ENCODE peak calls at places on chromosomes 11 and 22, in five cellular contexts. R, O, F, J and W are unnamed samples.

GRCh38 chr11:125070699-125071254 is 7.7 kb downstream of the SLC37A2 start:
- DNase-seq in R (peak; percentile 61), O (peak; percentile 67), F (no peak), J (no peak), W (no peak)

GRCh38 chr11:63510360-63511130 is 4.7 kb downstream of the LGALS12 start:
- DNase-seq in R (peak; percentile 73), O (peak; percentile 30), F (peak; percentile 69), J (peak; percentile 75), W (peak; percentile 86)

GRCh38 chr11:86954288-86955110 is 696 bp downstream of the FZD4 start:
- DNase-seq in R (no peak), O (no peak), F (no peak), J (no peak), W (no peak)

GRCh38 chr11:45651841-45652745 is 13.3 kb downstream of the CHST1 start:
- DNase-seq in R (no peak), O (no peak), F (no peak), J (no peak), W (no peak)

GRCh38 chr22:38412435-38413084 is 42.4 kb downstream of the KCNJ4 start:
- DNase-seq in R (no peak), O (peak; percentile 39), F (no peak), J (no peak), W (peak; percentile 80)

GRCh38 chr22:35140879-35141745 is 75.2 kb downstream of the ISX start:
- DNase-seq in R (no peak), O (no peak), F (no peak), J (no peak), W (no peak)

GRCh38 chr11:70583781-70584218 is 185.5 kb downstream of the CTTN start:
- DNase-seq in R (no peak), O (no peak), F (no peak), J (no peak), W (no peak)

GRCh38 chr22:49992921-49993648 is 19.5 kb downstream of the IL17REL start:
- DNase-seq in R (peak; percentile 80), O (peak; percentile 78), F (no peak), J (peak; percentile 82), W (peak; percentile 76)

GRCh38 chr11:105027671-105028070 is 4.7 kb upstream of the CASP5 start:
- DNase-seq in R (no peak), O (no peak), F (no peak), J (no peak), W (no peak)

GRCh38 chr11:61659413-61660196 is 20.6 kb upstream of the DAGLA start:
- DNase-seq in R (no peak), O (no peak), F (no peak), J (no peak), W (peak; percentile 16)

GRCh38 chr22:31144223-31144622 is 3.9 kb upstream of the PLA2G3 start:
- DNase-seq in R (no peak), O (no peak), F (no peak), J (no peak), W (no peak)

GRCh38 chr11:64305691-64306562 is 603 bp downstream of the ESRRA start:
- DNase-seq in R (peak; percentile 89), O (no peak), F (no peak), J (no peak), W (peak; percentile 47)

GRCh38 chr11:118672865-118673264 is 6.6 kb downstream of the TREH start:
- DNase-seq in R (no peak), O (no peak), F (no peak), J (no peak), W (no peak)

GRCh38 chr11:64762277-64762915 is 2.6 kb upstream of the PYGM start:
- DNase-seq in R (peak; percentile 24), O (no peak), F (no peak), J (no peak), W (peak; percentile 70)

GRCh38 chr22:48318575-48319320 is 1508.9 kb downstream of the BRD1 start:
- DNase-seq in R (no peak), O (no peak), F (no peak), J (peak; percentile 18), W (peak; percentile 77)

GRCh38 chr11:36840378-36840777 is 242.3 kb upstream of the RAG2 start:
- DNase-seq in R (no peak), O (no peak), F (no peak), J (no peak), W (no peak)

GRCh38 chr11:61384271-61385242 is 7.8 kb upstream of the TMEM216 start:
- DNase-seq in R (no peak), O (no peak), F (no peak), J (no peak), W (no peak)

GRCh38 chr22:36077261-36077660 is 48.6 kb upstream of the RBFOX2 start:
- DNase-seq in R (no peak), O (peak; percentile 61), F (no peak), J (no peak), W (no peak)

GRCh38 chr11:37861671-37862070 is 1263.6 kb upstream of the RAG2 start:
- DNase-seq in R (no peak), O (no peak), F (no peak), J (no peak), W (no peak)

GRCh38 chr11:111923351-111923788 is 4.7 kb downstream of the C11orf52 start:
- DNase-seq in R (no peak), O (peak; percentile 35), F (no peak), J (no peak), W (no peak)

GRCh38 chr22:35842954-35843353 is 125.3 kb downstream of the APOL5 start:
- DNase-seq in R (no peak), O (peak; percentile 70), F (peak; percentile 15), J (no peak), W (no peak)

GRCh38 chr11:6968816-6969215 is 42.6 kb downstream of the ZNF215 start:
- DNase-seq in R (no peak), O (peak; percentile 58), F (no peak), J (no peak), W (no peak)

GRCh38 chr11:70111269-70112016 is 33.3 kb downstream of the ANO1 start:
- DNase-seq in R (peak; percentile 39), O (peak; percentile 55), F (peak; percentile 39), J (no peak), W (no peak)

GRCh38 chr22:36512333-36512732 is 5.5 kb upstream of the FOXRED2 start:
- DNase-seq in R (no peak), O (no peak), F (no peak), J (no peak), W (no peak)

GRCh38 chr11:44711772-44712608 is 14.8 kb upstream of the TSPAN18 start:
- DNase-seq in R (no peak), O (no peak), F (no peak), J (no peak), W (no peak)

GRCh38 chr22:37019309-37020191 is at the start of the genes MPST and TST:
- DNase-seq in R (peak; percentile 81), O (peak; percentile 85), F (no peak), J (peak; percentile 65), W (peak; percentile 78)

GRCh38 chr11:122808494-122808893 is 29.8 kb upstream of the CRTAM start:
- DNase-seq in R (no peak), O (peak; percentile 52), F (no peak), J (no peak), W (no peak)

GRCh38 chr11:63745304-63746170 is 23.0 kb downstream of the ZFTA start:
- DNase-seq in R (no peak), O (no peak), F (no peak), J (no peak), W (no peak)

GRCh38 chr11:66070604-66071325 is 693 bp downstream of the PACS1 start:
- DNase-seq in R (peak; percentile 63), O (peak; percentile 48), F (no peak), J (no peak), W (peak; percentile 92)

GRCh38 chr22:31898911-31899310 is 45.4 kb upstream of the YWHAH start:
- DNase-seq in R (no peak), O (no peak), F (no peak), J (no peak), W (no peak)

GRCh38 chr22:36454916-36455570 is 26.4 kb downstream of the TXN2 start:
- DNase-seq in R (peak; percentile 97), O (peak; percentile 83), F (no peak), J (peak; percentile 67), W (peak; percentile 76)

GRCh38 chr11:19691815-19692214 is 20.8 kb upstream of the NAV2 start:
- DNase-seq in R (no peak), O (no peak), F (no peak), J (no peak), W (no peak)

GRCh38 chr11:19614370-19614936 is 98.2 kb upstream of the NAV2 start:
- DNase-seq in R (no peak), O (no peak), F (no peak), J (no peak), W (no peak)

GRCh38 chr11:61532136-61533038 is 23.8 kb downstream of the LRRC10B start:
- DNase-seq in R (peak; percentile 40), O (peak; percentile 54), F (no peak), J (no peak), W (no peak)